ENCODE peak calls at places on chromosomes 12 and 14, in six cellular contexts. One of them, this sample, is unnamed.

GRCh38 chr12:89977356-89978185 is 268.9 kb upstream of the ATP2B1 start:
- DNase-seq in GM23338: no peak
- DNase-seq in tibial nerve: no peak
- DNase-seq in cardiac muscle cell: no peak
- DNase-seq in H1: no peak
- DNase-seq in A549: no peak
- DNase-seq in this sample: no peak

GRCh38 chr14:74988131-74988530 is 14.6 kb upstream of the EIF2B2 start:
- DNase-seq in H1: no peak
- DNase-seq in tibial nerve: no peak
- DNase-seq in A549: peak
- DNase-seq in cardiac muscle cell: peak
- DNase-seq in GM23338: no peak
- DNase-seq in this sample: no peak

GRCh38 chr12:59084758-59085383 is 164.6 kb upstream of the LRIG3 start:
- DNase-seq in tibial nerve: no peak
- DNase-seq in H1: no peak
- DNase-seq in GM23338: peak
- DNase-seq in cardiac muscle cell: peak
- DNase-seq in A549: no peak
- DNase-seq in this sample: peak

GRCh38 chr12:70365648-70366518 is at the start of gene KCNMB4:
- DNase-seq in H1: peak
- DNase-seq in A549: peak
- DNase-seq in tibial nerve: peak
- DNase-seq in GM23338: peak
- DNase-seq in cardiac muscle cell: peak
- DNase-seq in this sample: peak

GRCh38 chr12:15772405-15773018 is 16.7 kb downstream of the EPS8 start:
- DNase-seq in cardiac muscle cell: peak
- DNase-seq in H1: no peak
- DNase-seq in GM23338: peak
- DNase-seq in A549: peak
- DNase-seq in tibial nerve: no peak
- DNase-seq in this sample: no peak

GRCh38 chr12:51886021-51886710 is 1.7 kb upstream of the ANKRD33 start:
- DNase-seq in cardiac muscle cell: peak
- DNase-seq in H1: no peak
- DNase-seq in A549: peak
- DNase-seq in tibial nerve: peak
- DNase-seq in GM23338: peak
- DNase-seq in this sample: peak

GRCh38 chr14:73140924-73141323 is 4.6 kb downstream of the PSEN1 start:
- DNase-seq in GM23338: no peak
- DNase-seq in A549: no peak
- DNase-seq in H1: no peak
- DNase-seq in cardiac muscle cell: no peak
- DNase-seq in tibial nerve: no peak
- DNase-seq in this sample: no peak

GRCh38 chr12:125387206-125387605 is 322.0 kb downstream of the AACS start:
- DNase-seq in GM23338: no peak
- DNase-seq in A549: no peak
- DNase-seq in H1: no peak
- DNase-seq in cardiac muscle cell: no peak
- DNase-seq in tibial nerve: no peak
- DNase-seq in this sample: no peak

GRCh38 chr14:40308240-40308639 is 876.0 kb upstream of the FBXO33 start:
- DNase-seq in tibial nerve: no peak
- DNase-seq in cardiac muscle cell: no peak
- DNase-seq in GM23338: no peak
- DNase-seq in H1: no peak
- DNase-seq in A549: no peak
- DNase-seq in this sample: no peak

GRCh38 chr12:56634242-56634836 is 4.2 kb upstream of the BAZ2A start:
- DNase-seq in A549: peak
- DNase-seq in cardiac muscle cell: no peak
- DNase-seq in tibial nerve: no peak
- DNase-seq in H1: no peak
- DNase-seq in GM23338: peak
- DNase-seq in this sample: peak

DNA sequence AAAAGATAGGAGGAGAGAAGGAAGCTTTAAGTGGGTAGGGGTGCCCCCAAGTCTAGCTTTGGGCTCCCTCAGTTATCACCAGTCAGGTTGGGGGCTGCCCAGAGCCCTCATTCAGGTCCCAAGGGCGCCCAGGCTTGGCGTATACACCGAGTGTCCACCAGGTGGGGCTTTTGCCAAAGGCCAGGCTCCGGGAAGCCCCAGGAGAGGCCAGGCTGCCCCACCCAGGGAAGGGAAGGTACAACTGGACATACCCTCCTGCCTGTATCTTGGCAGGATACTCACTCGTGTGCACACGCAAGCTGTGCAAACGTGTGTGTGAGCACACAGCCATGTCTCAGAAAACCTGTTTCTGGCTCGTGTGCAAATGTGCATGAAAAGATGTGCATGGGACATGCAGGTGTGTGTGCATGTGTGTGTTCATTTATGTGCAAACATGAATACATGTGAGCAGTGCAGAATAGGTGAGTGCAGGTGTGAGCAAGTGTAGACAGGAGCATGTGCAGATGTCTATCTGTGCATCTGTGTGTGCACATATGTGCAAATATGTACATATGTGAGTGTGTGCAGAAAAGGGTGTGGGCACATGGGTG is 103.9 kb upstream of the MYL2 start:
- DNase-seq in A549: peak
- DNase-seq in GM23338: peak
- DNase-seq in tibial nerve: no peak
- DNase-seq in H1: no peak
- DNase-seq in cardiac muscle cell: peak
- DNase-seq in this sample: peak
- TF ChIP-seq CTCF in A549: peak
- TF ChIP-seq CTCF in GM23338: peak
- TF ChIP-seq CTCF in tibial nerve: peak
- TF ChIP-seq CTCF in H1: peak
- TF ChIP-seq CTCF in cardiac muscle cell: peak
- TF ChIP-seq CTCF in this sample: peak

DNA sequence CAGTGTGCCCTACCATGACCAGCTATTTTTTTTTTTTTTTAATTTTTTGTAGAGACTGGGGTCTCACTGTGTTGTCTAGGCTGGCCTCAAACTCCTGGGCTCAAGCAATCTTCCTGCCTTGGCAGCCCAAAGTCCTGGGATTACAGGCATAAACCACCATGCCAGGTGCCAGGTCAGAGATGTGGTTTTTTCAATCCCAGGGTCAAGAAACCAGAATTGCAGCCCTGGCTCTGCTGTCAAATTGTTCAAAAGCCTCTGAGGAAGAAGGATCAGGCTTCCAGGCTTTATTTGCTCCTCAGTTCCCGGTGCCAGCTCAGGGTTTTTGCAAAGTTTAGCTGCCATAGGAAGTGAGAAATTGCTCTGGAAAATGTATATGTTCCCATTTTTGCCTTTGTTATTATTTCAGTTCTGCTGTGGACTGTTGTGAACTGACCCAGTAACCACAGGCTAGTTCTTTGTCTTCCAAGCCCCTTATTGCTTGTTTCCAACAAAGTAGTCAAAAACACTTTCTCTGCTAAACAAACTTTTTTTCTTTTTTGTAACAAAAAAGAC is 28.7 kb downstream of the WNT5B start:
- DNase-seq in H1: no peak
- DNase-seq in A549: no peak
- DNase-seq in tibial nerve: no peak
- DNase-seq in GM23338: no peak
- DNase-seq in cardiac muscle cell: no peak
- DNase-seq in this sample: no peak
- H3K27ac ChIP-seq in H1: no peak
- H3K27ac ChIP-seq in A549: no peak
- H3K27ac ChIP-seq in tibial nerve: peak
- H3K27ac ChIP-seq in GM23338: no peak
- H3K27ac ChIP-seq in cardiac muscle cell: no peak
- H3K27ac ChIP-seq in this sample: peak

DNA sequence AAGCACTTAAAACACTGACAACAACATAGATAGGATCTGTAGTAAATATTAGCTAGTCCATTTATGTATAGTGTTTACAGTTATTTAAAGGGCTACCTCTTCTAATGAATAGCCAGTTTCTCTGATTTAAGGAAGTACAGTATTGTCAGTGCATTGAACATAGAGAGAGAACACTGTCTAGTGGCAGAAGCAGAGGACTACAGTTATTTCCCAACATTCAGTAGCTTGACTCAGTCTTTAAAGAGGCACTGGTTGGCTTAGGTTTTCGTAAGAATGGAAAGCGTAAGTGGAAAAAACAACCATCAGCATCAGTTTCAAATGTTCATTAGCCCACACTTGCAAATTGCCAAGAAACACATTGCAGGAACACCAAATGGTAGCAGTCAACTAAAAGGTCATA is 125.0 kb upstream of the HMGA2 start:
- DNase-seq in A549: peak
- DNase-seq in tibial nerve: no peak
- DNase-seq in cardiac muscle cell: peak
- DNase-seq in GM23338: no peak
- DNase-seq in H1: no peak
- DNase-seq in this sample: no peak
- TF ChIP-seq CTCF in A549: peak
- TF ChIP-seq CTCF in tibial nerve: peak
- TF ChIP-seq CTCF in cardiac muscle cell: peak
- TF ChIP-seq CTCF in GM23338: no peak
- TF ChIP-seq CTCF in H1: no peak
- TF ChIP-seq CTCF in this sample: no peak

DNA sequence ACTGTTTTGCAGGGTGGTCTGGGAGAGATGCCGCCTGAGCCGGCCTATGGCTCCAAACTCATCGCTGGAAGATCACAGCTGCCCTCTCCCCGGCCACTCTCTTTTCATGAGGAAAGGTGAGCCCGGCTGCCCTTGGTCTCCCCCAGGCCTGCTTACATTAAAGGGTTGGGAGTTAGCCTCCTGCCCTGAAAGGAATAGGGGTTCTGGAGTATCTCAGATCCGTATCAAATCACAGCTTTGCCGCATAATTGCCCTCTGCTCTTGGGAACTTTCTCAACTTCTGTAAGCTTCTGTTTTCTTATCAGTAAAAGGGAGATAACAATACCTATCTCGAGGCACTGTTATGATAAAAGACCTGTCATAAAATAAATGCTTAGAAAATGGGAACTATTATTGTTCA is 17.6 kb downstream of the PHLDA1 start:
- DNase-seq in cardiac muscle cell: no peak
- DNase-seq in GM23338: no peak
- DNase-seq in A549: no peak
- DNase-seq in H1: no peak
- DNase-seq in tibial nerve: no peak
- DNase-seq in this sample: no peak
- H3K27ac ChIP-seq in cardiac muscle cell: peak
- H3K27ac ChIP-seq in GM23338: no peak
- H3K27ac ChIP-seq in A549: no peak
- H3K27ac ChIP-seq in H1: no peak
- H3K27ac ChIP-seq in tibial nerve: no peak
- H3K27ac ChIP-seq in this sample: no peak

This sample was measured in testis.